ENCODE peak calls at places on chromosomes 3 and 15, in eight cellular contexts. B is AG04450, M is tibial artery, R is hepatocyte, Y is HFFc6, T is GM12878, W is HCT116, O is GM20000. J is an unnamed sample.

GRCh38 chr15:58392611-58393161 is 39.1 kb upstream of the LIPC start:
- DNase-seq in B (no peak), M (no peak), R (peak; percentile 67), Y (no peak), T (no peak), W (no peak), O (no peak), J (no peak)

GRCh38 chr3:150825916-150826377 is 63.0 kb upstream of the SIAH2 start:
- DNase-seq in B (no peak), M (no peak), R (no peak), Y (no peak), T (no peak), W (no peak), O (no peak), J (no peak)

GRCh38 chr15:65730560-65731172 is 61.4 kb downstream of the DENND4A start:
- DNase-seq in B (no peak), M (no peak), R (no peak), Y (no peak), T (no peak), W (peak; percentile 1), O (no peak), J (no peak)

GRCh38 chr3:11306815-11307589 is 34.8 kb downstream of the ATG7 start:
- DNase-seq in B (no peak), M (no peak), R (no peak), Y (no peak), T (no peak), W (no peak), O (no peak), J (no peak)

GRCh38 chr3:113002676-113003075 is 11.9 kb downstream of the GTPBP8 start:
- DNase-seq in B (no peak), M (no peak), R (no peak), Y (no peak), T (no peak), W (no peak), O (no peak), J (no peak)

GRCh38 chr15:101652783-101653430 is 726 bp upstream of the TM2D3 start:
- DNase-seq in B (no peak), M (peak; percentile 74), R (no peak), Y (no peak), T (no peak), W (no peak), O (no peak), J (no peak)

GRCh38 chr15:83613716-83614115 is 40.2 kb upstream of the ADAMTSL3 start:
- DNase-seq in B (no peak), M (no peak), R (no peak), Y (peak; percentile 1), T (no peak), W (no peak), O (no peak), J (no peak)

GRCh38 chr15:81015595-81016252 is 15.0 kb downstream of the TLNRD1 start:
- DNase-seq in B (no peak), M (no peak), R (no peak), Y (no peak), T (no peak), W (no peak), O (no peak), J (no peak)

GRCh38 chr3:39178553-39178952 is 13.8 kb downstream of the XIRP1 start:
- DNase-seq in B (no peak), M (no peak), R (no peak), Y (no peak), T (no peak), W (no peak), O (peak; percentile 14), J (no peak)

GRCh38 chr3:84967767-84968581 is 9.2 kb downstream of the CADM2 start:
- DNase-seq in B (no peak), M (no peak), R (no peak), Y (no peak), T (no peak), W (no peak), O (no peak), J (no peak)

GRCh38 chr15:68376447-68377060 is 55.4 kb downstream of the ITGA11 start:
- DNase-seq in B (no peak), M (peak; percentile 34), R (no peak), Y (no peak), T (no peak), W (no peak), O (no peak), J (no peak)

GRCh38 chr3:57227930-57228733 is 603 bp downstream of the APPL1 start:
- DNase-seq in B (no peak), M (peak; percentile 74), R (peak; percentile 70), Y (peak; percentile 36), T (no peak), W (no peak), O (peak; percentile 53), J (no peak)

GRCh38 chr3:190486201-190486865 is 27.6 kb upstream of the IL1RAP start:
- DNase-seq in B (no peak), M (no peak), R (no peak), Y (no peak), T (no peak), W (no peak), O (no peak), J (no peak)

GRCh38 chr3:72426618-72427397 is 421.4 kb downstream of the SHQ1 start:
- DNase-seq in B (no peak), M (no peak), R (no peak), Y (no peak), T (no peak), W (no peak), O (no peak), J (no peak)

GRCh38 chr15:71374607-71375352 is 259.5 kb downstream of the THSD4 start:
- DNase-seq in B (peak; percentile 61), M (no peak), R (no peak), Y (peak; percentile 50), T (no peak), W (no peak), O (no peak), J (no peak)

GRCh38 chr15:42802168-42802567 is 65.2 kb upstream of the CDAN1 start:
- DNase-seq in B (no peak), M (no peak), R (no peak), Y (no peak), T (no peak), W (no peak), O (no peak), J (no peak)

GRCh38 chr15:42800731-42801474 is 64.0 kb upstream of the CDAN1 start:
- DNase-seq in B (no peak), M (no peak), R (no peak), Y (no peak), T (no peak), W (no peak), O (no peak), J (no peak)

GRCh38 chr15:42798802-42799201 is 61.9 kb upstream of the CDAN1 start:
- DNase-seq in B (no peak), M (no peak), R (no peak), Y (no peak), T (no peak), W (no peak), O (no peak), J (no peak)

GRCh38 chr15:42796955-42797779 is 60.2 kb upstream of the CDAN1 start:
- DNase-seq in B (no peak), M (no peak), R (no peak), Y (no peak), T (no peak), W (no peak), O (no peak), J (no peak)
- TF ChIP-seq CTCF in B (no peak), M (no peak), R (no peak), Y (peak; percentile 56), T (no peak), W (peak; percentile 28), O (no peak), J (no peak)

DNA sequence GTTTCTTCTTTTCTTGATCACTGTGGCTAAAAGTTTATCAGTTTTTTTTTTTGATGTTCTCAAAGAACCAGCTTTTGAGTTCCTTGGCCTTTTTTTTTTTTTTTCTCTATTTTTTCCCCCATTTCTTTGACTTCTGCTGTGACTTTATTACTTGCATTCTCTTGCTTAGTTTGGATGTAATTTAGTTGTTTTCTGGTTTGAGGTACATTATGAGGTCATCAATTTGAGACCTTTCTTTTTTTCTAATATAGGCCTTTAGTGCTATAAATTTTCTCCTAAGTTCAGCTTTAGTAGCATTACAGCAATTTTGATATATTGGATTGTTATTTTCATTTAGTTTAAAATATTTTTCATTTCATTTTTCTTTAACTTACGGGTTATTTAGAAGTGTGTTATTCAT is 35.3 kb downstream of the TCF12 start:
- DNase-seq in B (no peak), M (no peak), R (no peak), Y (no peak), T (no peak), W (no peak), O (no peak), J (no peak)
- TF ChIP-seq CTCF in B (no peak), M (no peak), R (no peak), Y (no peak), T (no peak), W (no peak), O (no peak), J (no peak)

DNA sequence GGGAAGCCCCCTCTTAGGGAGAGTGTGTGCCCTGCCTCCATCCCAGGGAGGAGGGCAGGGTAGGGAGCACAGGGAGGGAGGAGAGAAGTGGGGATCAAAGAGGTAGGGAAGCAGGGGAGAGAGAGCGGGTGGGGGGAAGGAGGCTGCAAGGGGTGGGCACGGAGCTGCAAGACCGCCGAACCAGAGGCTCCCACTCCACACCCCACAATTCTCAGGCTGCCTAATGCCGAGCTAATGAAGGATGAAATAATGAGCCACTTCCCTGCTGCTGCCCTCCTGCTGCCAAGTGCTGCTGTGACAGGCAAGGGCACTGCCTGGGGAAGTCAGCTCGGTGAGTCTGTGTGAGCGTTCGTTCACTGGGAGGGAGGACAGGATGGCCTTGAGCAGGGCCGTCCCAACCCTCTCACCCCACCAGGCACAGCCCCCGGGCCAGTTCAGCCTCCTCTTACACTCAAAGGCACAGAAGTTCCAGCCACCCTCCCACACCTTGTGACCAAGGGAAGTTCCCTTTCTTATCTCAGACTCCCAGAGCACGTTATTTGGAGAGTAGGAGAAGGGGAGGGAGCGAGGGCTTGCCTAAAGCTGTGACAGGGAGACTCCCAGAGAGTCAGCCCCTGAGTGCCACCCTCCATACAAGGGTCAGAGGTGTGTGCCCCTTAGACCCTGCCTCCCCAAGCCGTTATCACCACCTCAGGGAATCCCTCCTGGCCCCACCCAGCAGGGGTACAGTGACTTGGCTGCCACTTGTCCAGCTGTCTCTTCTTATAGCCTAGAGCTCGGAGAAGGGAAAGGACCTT is 12.4 kb downstream of the GLYCTK start:
- DNase-seq in B (no peak), M (no peak), R (peak; percentile 84), Y (peak; percentile 27), T (no peak), W (no peak), O (peak; percentile 41), J (peak; percentile 69)
- TF ChIP-seq CTCF in B (peak; percentile 14), M (no peak), R (peak; percentile 38), Y (peak; percentile 41), T (peak; percentile 10), W (peak; percentile 6), O (no peak), J (peak; percentile 46)

GRCh38 chr3:121956363-121956762 is 62.2 kb downstream of the SLC15A2 start:
- DNase-seq in B (no peak), M (no peak), R (no peak), Y (no peak), T (no peak), W (no peak), O (no peak), J (no peak)
- TF ChIP-seq CTCF in B (no peak), M (no peak), R (no peak), Y (no peak), T (no peak), W (no peak), O (no peak), J (no peak)

GRCh38 chr3:99634881-99635280 is 3.5 kb upstream of the COL8A1 start:
- DNase-seq in B (no peak), M (no peak), R (no peak), Y (no peak), T (no peak), W (no peak), O (no peak), J (no peak)
- TF ChIP-seq CTCF in B (no peak), M (no peak), R (no peak), Y (no peak), T (no peak), W (no peak), O (no peak), J (no peak)

GRCh38 chr15:92925409-92925808 is 25.3 kb downstream of the CHD2 start:
- DNase-seq in B (no peak), M (no peak), R (no peak), Y (no peak), T (no peak), W (no peak), O (no peak), J (no peak)
- TF ChIP-seq CTCF in B (no peak), M (no peak), R (no peak), Y (no peak), T (no peak), W (no peak), O (no peak), J (no peak)

J was measured in CD14-positive monocyte.